ENCODE peak calls at places on chromosome 9, in ten cellular contexts. N is MM.1S; K is aorta; A is heart left ventricle; Q is hepatocyte; P is upper lobe of right lung; W is CD8-positive, alpha-beta memory T cell; U is gastrocnemius medialis; O is thoracic aorta; E is tibial nerve. C is an unnamed sample.
A peak's percentile ranks its signal among the peaks of the same experiment; 100 is the strongest.

GRCh38 chr9:22111176-22111870 is 102.2 kb upstream of the CDKN2B start:
- DNase-seq in N (no peak), K (no peak), A (no peak), Q (no peak), P (no peak), W (no peak), U (no peak), O (no peak), E (no peak), C (no peak)

GRCh38 chr9:136399176-136400037 is 563 bp downstream of the SNAPC4 start:
- DNase-seq in N (peak; percentile 38), K (no peak), A (no peak), Q (peak; percentile 67), P (no peak), W (peak; percentile 30), U (no peak), O (no peak), E (no peak), C (peak; percentile 63)

GRCh38 chr9:72150172-72150571 is 932 bp downstream of the GDA start:
- DNase-seq in N (no peak), K (no peak), A (no peak), Q (no peak), P (no peak), W (no peak), U (no peak), O (no peak), E (no peak), C (no peak)

GRCh38 chr9:114171500-114171899 is 16.2 kb downstream of the COL27A1 start:
- DNase-seq in N (no peak), K (no peak), A (no peak), Q (no peak), P (no peak), W (no peak), U (no peak), O (no peak), E (no peak), C (no peak)

GRCh38 chr9:97176206-97176605 is 131.3 kb upstream of the CCDC180 start:
- DNase-seq in N (no peak), K (no peak), A (no peak), Q (peak; percentile 33), P (no peak), W (no peak), U (no peak), O (no peak), E (no peak), C (no peak)

GRCh38 chr9:121781701-121782464 is 130.4 kb downstream of the DAB2IP start:
- DNase-seq in N (no peak), K (no peak), A (no peak), Q (peak; percentile 3), P (no peak), W (no peak), U (no peak), O (no peak), E (no peak), C (no peak)

GRCh38 chr9:133737071-133737773 is 930 bp downstream of the SARDH start:
- DNase-seq in N (no peak), K (no peak), A (no peak), Q (no peak), P (peak; percentile 62), W (no peak), U (no peak), O (no peak), E (no peak), C (no peak)

GRCh38 chr9:86642721-86643120 is 288.5 kb upstream of the TUT7 start:
- DNase-seq in N (no peak), K (no peak), A (no peak), Q (no peak), P (no peak), W (no peak), U (no peak), O (no peak), E (no peak), C (no peak)

GRCh38 chr9:36401179-36401740 is 1.2 kb upstream of the RNF38 start:
- DNase-seq in N (peak; percentile 86), K (no peak), A (no peak), Q (peak; percentile 90), P (no peak), W (no peak), U (peak; percentile 49), O (no peak), E (no peak), C (no peak)

GRCh38 chr9:91060520-91061343 is 259.1 kb downstream of the SYK start:
- DNase-seq in N (no peak), K (no peak), A (no peak), Q (peak; percentile 71), P (no peak), W (no peak), U (peak; percentile 70), O (no peak), E (peak; percentile 44), C (peak; percentile 33)

GRCh38 chr9:109813829-109814228 is 33.8 kb downstream of the PALM2AKAP2 start:
- DNase-seq in N (no peak), K (no peak), A (no peak), Q (no peak), P (no peak), W (no peak), U (no peak), O (no peak), E (no peak), C (no peak)

GRCh38 chr9:74122661-74123060 is 374.5 kb upstream of the RORB start:
- DNase-seq in N (no peak), K (no peak), A (no peak), Q (no peak), P (no peak), W (no peak), U (no peak), O (no peak), E (no peak), C (no peak)

GRCh38 chr9:97985058-97985861 is 2.1 kb downstream of the ANP32B start:
- DNase-seq in N (peak; percentile 66), K (peak; percentile 58), A (no peak), Q (no peak), P (no peak), W (peak; percentile 64), U (no peak), O (no peak), E (no peak), C (peak; percentile 17)

GRCh38 chr9:13646500-13646899 is 367.0 kb upstream of the MPDZ start:
- DNase-seq in N (no peak), K (no peak), A (no peak), Q (no peak), P (no peak), W (no peak), U (no peak), O (no peak), E (no peak), C (no peak)

GRCh38 chr9:4465910-4466309 is 24.4 kb upstream of the SLC1A1 start:
- DNase-seq in N (peak; percentile 13), K (no peak), A (no peak), Q (no peak), P (no peak), W (no peak), U (no peak), O (no peak), E (no peak), C (no peak)
- H3K27ac ChIP-seq in N (no peak overlapping the region), K (no peak overlapping the region), A (no peak overlapping the region), Q (no peak overlapping the region), P (no peak overlapping the region), W (no peak overlapping the region), U (no peak overlapping the region), O (no peak overlapping the region), E (no peak overlapping the region), C (no peak overlapping the region)

GRCh38 chr9:111533099-111533785 is 8.3 kb downstream of the ZNF483 start:
- DNase-seq in N (no peak), K (no peak), A (no peak), Q (no peak), P (no peak), W (no peak), U (no peak), O (no peak), E (no peak), C (no peak)
- H3K9me3 ChIP-seq in N (no peaks in the 10 kb centered on the region), K (peaks cover 22% of the 10 kb centered on the region), A (no peaks in the 10 kb centered on the region), Q (peaks cover 11% of the 10 kb centered on the region), P (peaks cover 10% of the 10 kb centered on the region), W (peaks cover 5% of the 10 kb centered on the region), U (no peaks in the 10 kb centered on the region), O (peaks cover 42% of the 10 kb centered on the region), E (no peaks in the 10 kb centered on the region), C (peaks cover 7% of the 10 kb centered on the region)

GRCh38 chr9:123642291-123643278 is 286.6 kb downstream of the CRB2 start:
- DNase-seq in N (no peak), K (no peak), A (peak; percentile 70), Q (peak; percentile 73), P (peak; percentile 68), W (no peak), U (no peak), O (no peak), E (no peak), C (peak; percentile 74)

GRCh38 chr9:123640792-123641222 is 284.8 kb downstream of the CRB2 start:
- DNase-seq in N (no peak), K (no peak), A (no peak), Q (no peak), P (no peak), W (peak; percentile 33), U (no peak), O (no peak), E (no peak), C (no peak)

GRCh38 chr9:123637940-123638634 is 282.1 kb downstream of the CRB2 start:
- DNase-seq in N (peak; percentile 64), K (no peak), A (no peak), Q (no peak), P (no peak), W (peak; percentile 71), U (no peak), O (no peak), E (no peak), C (no peak)

GRCh38 chr9:123637596-123637939 is 281.6 kb downstream of the CRB2 start:
- DNase-seq in N (peak; percentile 15), K (no peak), A (no peak), Q (no peak), P (no peak), W (no peak), U (no peak), O (no peak), E (no peak), C (no peak)

GRCh38 chr9:123639743-123640142 is 283.7 kb downstream of the CRB2 start:
- DNase-seq in N (no peak), K (no peak), A (no peak), Q (no peak), P (no peak), W (no peak), U (no peak), O (no peak), E (no peak), C (no peak)
- H3K4me1 ChIP-seq in N (peaks cover 4% of the 10 kb centered on the region), K (no peaks in the 10 kb centered on the region), A (no peaks in the 10 kb centered on the region), Q (peaks cover 4% of the 10 kb centered on the region), P (peaks cover 19% of the 10 kb centered on the region), W (peaks cover 29% of the 10 kb centered on the region), U (peaks cover 5% of the 10 kb centered on the region), O (no peaks in the 10 kb centered on the region), E (peaks cover 22% of the 10 kb centered on the region), C (peaks cover 6% of the 10 kb centered on the region)

GRCh38 chr9:89961616-89962341 is 357.0 kb downstream of the GADD45G start:
- DNase-seq in N (no peak), K (no peak), A (peak; percentile 36), Q (no peak), P (no peak), W (no peak), U (no peak), O (no peak), E (no peak), C (no peak)
- H3K27ac ChIP-seq in N (no peak overlapping the region), K (no peak overlapping the region), A (no peak overlapping the region), Q (no peak overlapping the region), P (peak overlapping the region; percentile 44), W (no peak overlapping the region), U (no peak overlapping the region), O (no peak overlapping the region), E (no peak overlapping the region), C (no peak overlapping the region)

C was measured in right cardiac atrium.